ENCODE peak calls at places on chromosomes 7 and 10, in six cellular contexts. One of them, this sample, is unnamed.

GRCh38 chr7:127473409-127473808 is 80.9 kb upstream of the ZNF800 start:
- DNase-seq in GM12891: no peak
- DNase-seq in heart right ventricle: no peak
- DNase-seq in trophoblast cell: no peak
- DNase-seq in NCI-H1092: no peak
- DNase-seq in SJSA1: no peak
- DNase-seq in this sample: no peak

GRCh38 chr10:17655567-17656146 is 11.7 kb downstream of the STAM start:
- DNase-seq in GM12891: no peak
- DNase-seq in heart right ventricle: no peak
- DNase-seq in trophoblast cell: peak; percentile 68
- DNase-seq in NCI-H1092: no peak
- DNase-seq in SJSA1: no peak
- DNase-seq in this sample: peak; percentile 68

GRCh38 chr10:95276367-95277200 is 14.2 kb downstream of the PDLIM1 start:
- DNase-seq in GM12891: no peak
- DNase-seq in heart right ventricle: no peak
- DNase-seq in trophoblast cell: no peak
- DNase-seq in NCI-H1092: no peak
- DNase-seq in SJSA1: no peak
- DNase-seq in this sample: no peak

GRCh38 chr10:42111076-42111475 is 527.3 kb downstream of the ZNF33B start:
- DNase-seq in GM12891: no peak
- DNase-seq in heart right ventricle: no peak
- DNase-seq in trophoblast cell: no peak
- DNase-seq in NCI-H1092: no peak
- DNase-seq in SJSA1: no peak
- DNase-seq in this sample: no peak

GRCh38 chr7:6384327-6384726 is 63.4 kb downstream of the DAGLB start:
- DNase-seq in GM12891: no peak
- DNase-seq in heart right ventricle: no peak
- DNase-seq in trophoblast cell: no peak
- DNase-seq in NCI-H1092: no peak
- DNase-seq in SJSA1: no peak
- DNase-seq in this sample: no peak

GRCh38 chr7:114081606-114082425 is 163.0 kb upstream of the PPP1R3A start:
- DNase-seq in GM12891: no peak
- DNase-seq in heart right ventricle: no peak
- DNase-seq in trophoblast cell: no peak
- DNase-seq in NCI-H1092: peak; percentile 41
- DNase-seq in SJSA1: peak; percentile 27
- DNase-seq in this sample: peak; percentile 70

GRCh38 chr7:28068811-28069216 is 111.8 kb downstream of the JAZF1 start:
- DNase-seq in GM12891: no peak
- DNase-seq in heart right ventricle: no peak
- DNase-seq in trophoblast cell: no peak
- DNase-seq in NCI-H1092: peak; percentile 20
- DNase-seq in SJSA1: no peak
- DNase-seq in this sample: peak; percentile 54

GRCh38 chr10:37442882-37443281 is 317.5 kb downstream of the ANKRD30A start:
- DNase-seq in GM12891: no peak
- DNase-seq in heart right ventricle: no peak
- DNase-seq in trophoblast cell: no peak
- DNase-seq in NCI-H1092: no peak
- DNase-seq in SJSA1: no peak
- DNase-seq in this sample: no peak

GRCh38 chr7:42232275-42232674 is 4.7 kb downstream of the GLI3 start:
- DNase-seq in GM12891: no peak
- DNase-seq in heart right ventricle: no peak
- DNase-seq in trophoblast cell: peak; percentile 62
- DNase-seq in NCI-H1092: no peak
- DNase-seq in SJSA1: peak; percentile 15
- DNase-seq in this sample: peak; percentile 84

GRCh38 chr10:86105181-86105580 is 261.4 kb downstream of the GRID1 start:
- DNase-seq in GM12891: no peak
- DNase-seq in heart right ventricle: no peak
- DNase-seq in trophoblast cell: no peak
- DNase-seq in NCI-H1092: no peak
- DNase-seq in SJSA1: no peak
- DNase-seq in this sample: no peak

GRCh38 chr10:78831001-78831400 is 237.8 kb upstream of the ZMIZ1 start:
- DNase-seq in GM12891: no peak
- DNase-seq in heart right ventricle: no peak
- DNase-seq in trophoblast cell: no peak
- DNase-seq in NCI-H1092: no peak
- DNase-seq in SJSA1: no peak
- DNase-seq in this sample: no peak